ENCODE peak calls at places on chromosomes 2 and 18, in six cellular contexts. V is stomach, T is A549, W is suprapubic skin, Q is endothelial cell of umbilical vein, K is Peyer's patch. U is an unnamed sample. For H3K9me3, the result is how much of the 10 kb centered on the place peaks cover.

GRCh38 chr18:48780151-48781001 is 170.4 kb downstream of the SMAD7 start:
- DNase-seq in Q (peak), T (no peak), W (no peak), V (no peak), K (no peak), U (no peak)

GRCh38 chr2:120175000-120175581 is 48.1 kb downstream of the TMEM185B start:
- DNase-seq in W (no peak), V (no peak), K (no peak), T (peak), Q (peak), U (no peak)

GRCh38 chr2:163735692-163736432 is at the start of gene FIGN:
- DNase-seq in K (peak), Q (peak), V (peak), T (peak), W (peak), U (no peak)

GRCh38 chr2:205060269-205060668 is 515.0 kb downstream of the PARD3B start:
- DNase-seq in Q (no peak), V (no peak), T (peak), W (no peak), K (no peak), U (no peak)

GRCh38 chr2:99775585-99775984 is 285.8 kb upstream of the REV1 start:
- DNase-seq in V (no peak), K (no peak), T (no peak), W (no peak), Q (no peak), U (no peak)

GRCh38 chr2:18741888-18742287 is 152.5 kb upstream of the NT5C1B start:
- DNase-seq in Q (no peak), V (no peak), K (no peak), T (no peak), W (no peak), U (no peak)

GRCh38 chr2:64951306-64951953 is 37.8 kb upstream of the SLC1A4 start:
- DNase-seq in W (no peak), Q (no peak), K (no peak), V (no peak), T (no peak), U (no peak)

GRCh38 chr18:35581555-35582309 is at the start of gene GALNT1:
- DNase-seq in K (peak), V (no peak), W (no peak), Q (peak), T (no peak), U (no peak)

GRCh38 chr2:231597627-231598026 is 5.0 kb downstream of the TEX44 start:
- DNase-seq in T (no peak), W (no peak), Q (no peak), V (no peak), K (no peak), U (no peak)

GRCh38 chr18:57050314-57050949 is 96.5 kb upstream of the BOD1L2 start:
- DNase-seq in V (no peak), T (no peak), W (no peak), Q (no peak), K (peak), U (no peak)

GRCh38 chr2:237629188-237629534 is 1.8 kb downstream of the LRRFIP1 start:
- DNase-seq in Q (no peak), V (no peak), T (no peak), W (no peak), K (no peak), U (no peak)

GRCh38 chr18:9673296-9674251 is 34.5 kb upstream of the RAB31 start:
- DNase-seq in Q (peak), W (no peak), V (peak), K (peak), T (peak), U (no peak)

GRCh38 chr2:80122675-80123074 is 181.9 kb downstream of the LRRTM1 start:
- DNase-seq in K (no peak), W (no peak), Q (no peak), T (no peak), V (no peak), U (no peak)

DNA sequence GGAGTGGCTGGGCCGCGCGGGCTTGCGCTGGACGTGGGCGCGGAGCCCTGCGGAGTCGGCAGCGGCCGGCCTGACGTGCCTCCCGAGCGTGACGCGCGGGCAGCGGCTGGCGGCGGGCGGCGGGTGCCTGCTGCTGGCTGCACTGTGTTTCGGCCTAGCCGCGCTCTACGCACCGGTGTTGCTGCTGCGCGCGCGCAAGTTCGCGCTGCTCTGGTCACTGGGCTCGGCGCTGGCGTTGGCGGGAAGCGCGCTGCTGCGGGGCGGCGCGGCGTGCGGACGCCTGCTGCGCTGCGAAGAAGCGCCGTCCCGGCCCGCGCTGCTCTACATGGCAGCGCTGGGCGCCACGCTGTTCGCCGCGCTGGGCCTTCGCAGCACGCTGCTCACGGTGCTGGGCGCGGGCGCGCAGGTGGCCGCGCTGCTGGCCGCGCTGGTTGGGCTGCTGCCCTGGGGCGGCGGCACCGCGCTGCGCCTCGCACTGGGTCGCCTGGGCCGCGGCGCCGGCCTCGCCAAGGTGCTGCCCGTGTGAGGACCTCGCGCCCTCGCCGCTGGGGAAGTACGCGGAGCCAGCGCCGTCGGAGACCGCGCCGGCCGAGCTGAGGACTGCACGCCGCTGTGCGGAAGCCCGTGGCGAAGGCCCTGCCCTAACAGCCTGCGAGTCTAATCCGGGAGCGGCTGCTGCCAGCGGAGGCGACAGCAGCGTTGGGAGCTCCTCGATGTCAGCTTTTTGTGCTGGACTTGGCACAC is 526 bp downstream of the SFT2D3 start:
- DNase-seq in V (peak), Q (peak), W (peak), K (peak), T (peak), U (peak)
- TF ChIP-seq POLR2A in V (no peak), Q (no peak), W (no peak), K (peak), T (peak), U (no peak)

GRCh38 chr18:50075772-50076171 is 119.2 kb downstream of the MYO5B start:
- DNase-seq in Q (no peak), V (no peak), K (no peak), W (no peak), T (no peak), U (no peak)

GRCh38 chr18:50079571-50080295 is 115.2 kb downstream of the MYO5B start:
- DNase-seq in V (peak), K (no peak), T (no peak), W (no peak), Q (no peak), U (no peak)

GRCh38 chr18:50074404-50074803 is 120.5 kb downstream of the MYO5B start:
- DNase-seq in W (no peak), K (no peak), T (no peak), V (no peak), Q (no peak), U (no peak)

GRCh38 chr18:50073319-50073718 is 121.6 kb downstream of the MYO5B start:
- DNase-seq in W (no peak), Q (no peak), K (no peak), T (no peak), V (no peak), U (no peak)

GRCh38 chr18:50076245-50076644 is 118.7 kb downstream of the MYO5B start:
- DNase-seq in Q (no peak), K (no peak), V (no peak), T (no peak), W (no peak), U (no peak)
- H3K9me3 ChIP-seq in Q (under half), K (under half), V (under half), T (under half), W (under half), U (under half)

DNA sequence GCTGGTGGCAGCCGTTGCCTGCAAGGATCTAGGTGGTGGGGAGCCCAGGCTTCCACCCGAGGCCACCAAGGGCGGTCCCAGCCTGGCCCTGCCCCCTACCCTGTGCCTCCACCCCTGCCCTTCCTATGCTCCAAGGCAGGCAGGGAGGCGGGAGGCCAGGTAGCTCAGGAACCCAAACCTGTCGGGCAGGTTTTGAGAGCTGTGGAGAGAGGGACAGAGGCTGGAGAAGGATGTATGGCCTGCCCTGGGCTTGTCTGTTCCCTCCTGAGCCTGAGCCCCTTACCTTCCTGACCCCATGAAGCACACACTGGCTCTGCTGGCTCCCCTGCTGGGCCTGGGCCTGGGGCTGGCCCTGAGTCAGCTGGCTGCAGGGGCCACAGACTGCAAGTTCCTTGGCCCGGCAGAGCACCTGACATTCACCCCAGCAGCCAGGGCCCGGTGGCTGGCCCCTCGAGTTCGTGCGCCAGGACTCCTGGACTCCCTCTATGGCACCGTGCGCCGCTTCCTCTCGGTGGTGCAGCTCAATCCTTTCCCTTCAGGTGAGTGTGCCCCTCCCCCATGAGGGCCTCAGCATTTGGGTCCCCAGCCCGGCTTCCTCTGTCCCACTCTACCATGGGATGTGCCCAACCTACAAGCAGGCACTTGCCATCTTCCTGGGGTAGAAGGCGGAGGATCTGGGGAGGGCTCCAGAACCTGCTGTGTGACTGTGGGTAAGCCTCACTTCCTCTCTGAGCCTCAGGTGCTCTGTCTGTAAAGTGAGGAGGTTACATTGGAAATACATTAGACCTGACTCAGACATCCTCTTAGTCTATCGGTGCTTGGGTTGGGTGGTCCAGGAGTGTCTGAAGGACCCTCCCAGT is at the start of gene PROM2:
- DNase-seq in W (peak), K (peak), T (no peak), V (peak), Q (no peak), U (no peak)
- TF ChIP-seq POLR2A in W (no peak), K (no peak), T (no peak), V (no peak), Q (no peak), U (no peak)

GRCh38 chr18:72834731-72835130 is 33.1 kb downstream of the NETO1 start:
- DNase-seq in T (no peak), W (no peak), Q (no peak), K (no peak), V (no peak), U (no peak)
- H3K9me3 ChIP-seq in T (under half), W (under half), Q (under half), K (under half), V (under half), U (under half)

DNA sequence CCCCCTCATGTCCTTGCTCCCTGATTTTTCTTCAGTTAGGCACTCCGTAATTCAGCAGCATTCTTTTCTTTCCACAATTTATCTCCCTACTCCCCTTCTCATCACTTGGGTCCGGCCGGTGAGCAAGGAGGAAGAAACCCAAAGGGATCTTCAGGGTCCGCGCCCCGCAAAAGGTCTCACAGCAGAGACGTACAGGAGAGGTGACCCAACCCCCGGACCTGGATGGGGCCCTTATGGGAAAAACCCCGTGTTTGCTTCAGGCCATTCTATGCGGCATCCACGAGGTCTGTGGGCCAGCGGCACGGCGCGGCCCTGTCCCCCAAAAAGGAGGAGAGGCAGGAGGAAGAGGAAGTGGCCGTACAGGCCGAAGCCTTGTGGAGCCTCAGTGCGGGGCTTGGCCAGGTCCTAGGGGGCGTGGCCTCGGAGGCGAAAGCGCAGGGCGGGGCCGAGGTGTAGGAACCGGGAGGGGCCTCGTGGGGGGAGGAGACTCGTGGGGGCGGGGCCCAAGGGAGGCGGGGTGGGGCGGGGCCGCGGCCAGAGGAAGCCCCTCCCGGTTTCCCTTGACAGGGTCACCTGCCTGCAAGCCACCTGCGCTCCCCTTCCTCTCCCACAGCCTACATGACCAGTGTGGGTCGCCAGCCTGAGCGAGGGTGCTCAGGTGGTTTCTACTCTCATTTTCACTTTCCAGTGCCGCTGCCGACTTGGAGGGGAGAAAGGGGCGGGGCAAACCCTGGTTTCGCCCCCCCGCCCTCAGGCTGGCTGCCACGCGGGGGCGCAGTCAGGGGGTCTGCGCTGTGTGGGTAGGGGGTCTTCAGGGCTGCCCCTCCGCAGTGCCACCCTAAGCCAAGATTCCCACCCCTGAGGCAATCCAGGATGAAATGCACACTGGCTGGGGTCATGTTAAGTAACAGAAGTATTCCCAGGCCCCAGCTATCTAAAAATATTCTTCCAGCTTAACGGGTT is 156.4 kb upstream of the XPO1 start:
- DNase-seq in W (peak), K (peak), T (peak), V (peak), Q (peak), U (peak)
- TF ChIP-seq POLR2A in W (peak), K (peak), T (peak), V (no peak), Q (peak), U (peak)

GRCh38 chr2:185833864-185834263 is 95.3 kb downstream of the FSIP2 start:
- DNase-seq in V (no peak), T (no peak), W (no peak), Q (no peak), K (no peak), U (no peak)

DNA sequence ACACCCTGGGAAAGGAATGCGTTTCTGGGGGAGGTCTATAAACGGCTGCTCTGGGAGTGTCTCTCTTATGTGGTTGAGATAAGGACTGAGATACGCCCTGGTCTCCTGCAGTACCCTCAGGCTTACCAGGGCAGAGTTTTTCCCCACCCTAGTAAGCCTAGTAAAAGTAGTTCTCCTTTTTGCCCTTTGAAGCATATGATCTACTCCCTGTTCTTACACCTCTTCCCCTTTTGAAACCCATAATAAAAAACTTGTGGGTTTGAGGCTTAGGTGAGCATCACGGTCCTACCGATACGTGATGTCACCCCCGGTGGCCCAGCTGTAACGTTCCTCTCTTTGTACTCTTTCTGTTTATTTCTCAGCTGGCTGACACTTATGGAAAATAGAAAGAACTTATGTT is 97.4 kb downstream of the FSIP2 start:
- DNase-seq in K (no peak), Q (no peak), V (no peak), T (no peak), W (no peak), U (no peak)
- H3K9me3 ChIP-seq in K (under half), Q (under half), V (under half), T (under half), W (under half), U (under half)